ENCODE peak calls at places on chromosomes 13 and 19, in six cellular contexts. V is upper lobe of left lung, S is right lobe of liver, P is cardiac fibroblast, R is GM06990, T is mucosa of descending colon. F is an unnamed sample.

GRCh38 chr19:18605196-18605545 is 1.4 kb downstream of the CRLF1 start:
- DNase-seq in P (no peak), R (no peak), T (no peak), S (no peak), V (no peak), F (no peak)

GRCh38 chr19:6729573-6730152 is 7.7 kb downstream of the GPR108 start:
- DNase-seq in T (no peak), R (no peak), P (no peak), V (no peak), S (peak; percentile 76), F (no peak)

GRCh38 chr13:41019027-41019487 is at the start of gene ELF1:
- DNase-seq in R (peak; percentile 80), P (peak; percentile 57), T (peak; percentile 83), V (peak; percentile 81), S (no peak), F (peak; percentile 83)

GRCh38 chr13:85148009-85148408 is 651.2 kb downstream of the SLITRK6 start:
- DNase-seq in V (no peak), T (no peak), R (no peak), P (peak; percentile 3), S (no peak), F (no peak)

GRCh38 chr19:8531470-8531869 is 17.5 kb upstream of the ZNF414 start:
- DNase-seq in T (no peak), P (no peak), R (no peak), S (no peak), V (no peak), F (no peak)

GRCh38 chr19:30046522-30046921 is 104.5 kb downstream of the URI1 start:
- DNase-seq in P (no peak), S (no peak), T (no peak), R (peak; percentile 64), V (no peak), F (no peak)

GRCh38 chr13:32409561-32410440 is 18.1 kb downstream of the N4BP2L1 start:
- DNase-seq in T (no peak), S (peak; percentile 85), V (no peak), P (peak; percentile 87), R (no peak), F (no peak)

GRCh38 chr13:50713849-50714248 is 129.6 kb downstream of the DLEU7 start:
- DNase-seq in S (no peak), P (peak; percentile 49), R (peak; percentile 13), T (peak; percentile 25), V (peak; percentile 50), F (peak; percentile 79)

GRCh38 chr13:31236211-31236786 is 36.5 kb downstream of the B3GLCT start:
- DNase-seq in P (peak; percentile 73), V (no peak), S (no peak), T (peak; percentile 68), R (no peak), F (no peak)

GRCh38 chr19:50428768-50429463 is 3.8 kb upstream of the MYBPC2 start:
- DNase-seq in P (no peak), S (no peak), V (no peak), R (no peak), T (no peak), F (no peak)

GRCh38 chr19:51019544-51019925 is at the start of gene KLK10:
- DNase-seq in T (no peak), S (no peak), R (no peak), V (peak; percentile 32), P (no peak), F (no peak)

GRCh38 chr19:58387338-58388174 is 487 bp downstream of the RPS5 start:
- DNase-seq in P (no peak), T (no peak), V (no peak), R (no peak), S (no peak), F (peak; percentile 56)

GRCh38 chr13:110455941-110456340 is 105.6 kb downstream of the RAB20 start:
- DNase-seq in S (peak; percentile 86), V (peak; percentile 91), T (peak; percentile 91), P (peak; percentile 82), R (peak; percentile 64), F (peak; percentile 94)

GRCh38 chr13:102400619-102401125 is 1.2 kb downstream of the FGF14 start:
- DNase-seq in R (peak; percentile 9), P (no peak), T (no peak), S (peak; percentile 48), V (no peak), F (peak; percentile 69)

GRCh38 chr13:66323695-66324094 is 906.4 kb downstream of the PCDH9 start:
- DNase-seq in S (no peak), T (no peak), P (peak; percentile 24), R (no peak), V (no peak), F (no peak)

DNA sequence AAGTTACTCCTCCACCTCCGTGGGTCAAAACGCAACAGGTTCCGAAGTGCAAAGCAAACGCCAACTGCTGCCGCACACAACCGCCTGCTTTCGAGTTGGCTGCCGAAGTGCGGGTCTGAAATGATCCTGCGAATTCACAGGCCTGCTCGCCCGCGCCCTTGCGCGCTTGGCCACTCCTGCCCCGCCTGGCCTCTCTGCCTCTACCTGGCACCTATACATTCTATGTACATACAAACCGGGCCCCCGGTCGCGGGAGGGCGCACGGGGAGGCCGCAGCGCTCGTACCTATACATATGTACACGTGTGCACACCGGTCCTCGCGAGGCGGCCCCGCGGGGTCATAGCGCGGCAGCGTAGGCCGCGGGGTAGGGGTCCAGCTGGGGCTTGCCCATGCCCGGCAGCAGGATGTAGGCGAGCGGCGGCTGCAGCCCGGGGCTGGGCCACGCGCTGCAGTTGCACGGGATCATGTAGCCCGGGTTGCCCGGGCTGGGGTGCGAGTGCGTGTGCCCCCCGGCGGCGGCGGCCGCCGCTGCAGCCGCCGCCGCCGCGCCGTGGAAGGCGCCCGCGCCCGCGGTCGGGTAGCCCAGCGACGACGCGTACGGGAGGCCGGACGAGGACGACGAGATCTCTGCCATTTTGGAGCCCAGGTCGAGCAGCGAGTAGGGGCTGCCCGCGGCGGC is 1.3 kb downstream of the SOX21 start:
- DNase-seq in S (no peak), R (no peak), V (no peak), P (peak; percentile 5), T (peak; percentile 6), F (peak; percentile 71)
- TF ChIP-seq CTCF in S (no peak), R (no peak), V (no peak), P (no peak), T (no peak), F (no peak)

DNA sequence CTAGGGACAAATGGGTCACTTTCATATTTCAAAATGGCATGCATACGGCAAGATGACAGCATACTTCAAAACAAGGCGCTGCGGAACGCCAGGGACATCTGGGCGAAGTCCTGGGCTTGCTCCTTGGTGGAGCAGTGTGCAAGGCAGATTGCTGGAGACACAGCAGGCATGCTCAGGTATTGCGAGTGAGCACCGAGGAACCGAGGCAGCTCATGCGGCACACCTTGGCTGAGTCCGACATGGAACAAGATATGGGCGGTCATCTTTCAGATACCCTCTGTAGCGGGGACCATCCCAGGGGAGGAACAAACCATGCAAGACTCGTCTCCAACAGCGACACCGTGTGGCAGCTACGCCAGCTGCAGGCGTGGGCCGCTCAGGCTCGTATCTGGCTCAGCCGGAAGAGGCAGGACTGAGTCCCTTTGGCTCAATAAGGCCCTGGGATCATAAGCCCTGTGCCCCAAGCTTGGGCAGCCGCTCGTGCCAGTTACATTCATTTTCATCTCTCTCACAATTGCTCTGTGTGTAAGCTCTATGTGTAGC is 112.4 kb downstream of the NUFIP1 start:
- DNase-seq in R (no peak), T (no peak), V (no peak), P (no peak), S (no peak), F (no peak)
- TF ChIP-seq CTCF in R (peak; percentile 39), T (no peak), V (no peak), P (peak; percentile 50), S (no peak), F (no peak)

GRCh38 chr13:46126074-46126473 is 21.2 kb upstream of the CPB2 start:
- DNase-seq in V (no peak), S (no peak), R (no peak), T (no peak), P (no peak), F (no peak)

GRCh38 chr13:46124967-46125933 is 20.4 kb upstream of the CPB2 start:
- DNase-seq in S (no peak), T (no peak), R (no peak), P (peak; percentile 5), V (no peak), F (no peak)

GRCh38 chr13:46127336-46128023 is 22.6 kb upstream of the CPB2 start:
- DNase-seq in V (no peak), S (no peak), R (no peak), P (no peak), T (no peak), F (no peak)

GRCh38 chr13:46124531-46124966 is 19.7 kb upstream of the CPB2 start:
- DNase-seq in R (peak; percentile 62), P (no peak), V (peak; percentile 39), T (no peak), S (no peak), F (peak; percentile 84)

DNA sequence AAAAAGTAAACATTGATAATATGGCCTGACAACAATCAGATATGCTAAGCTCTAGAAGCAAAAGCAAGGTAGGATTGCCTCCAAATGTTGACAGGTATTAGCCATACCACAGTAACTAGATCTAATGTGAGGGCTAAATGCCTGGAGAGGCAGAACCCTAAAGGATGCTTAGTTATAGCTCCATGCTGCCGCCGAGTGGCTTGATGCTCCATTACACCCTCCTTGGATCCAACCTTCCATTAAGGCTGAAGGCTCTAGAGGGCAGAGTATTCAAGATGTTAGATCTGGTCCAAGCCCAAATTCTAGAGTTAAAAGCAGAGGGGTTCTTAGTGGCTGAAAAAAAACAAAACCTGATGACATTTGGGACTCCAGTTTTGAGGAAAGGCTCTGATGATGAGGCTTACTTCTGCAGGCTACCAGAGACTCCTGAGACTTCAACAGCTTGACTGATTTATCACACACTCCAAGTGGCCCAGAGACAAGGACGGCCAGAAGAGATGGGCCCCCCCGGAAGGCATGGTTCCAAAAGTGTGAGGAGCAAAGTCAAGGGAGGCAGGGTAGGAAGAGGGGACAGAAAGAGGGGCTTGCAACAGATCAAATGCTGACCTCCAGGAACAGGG is 21.8 kb upstream of the CPB2 start:
- DNase-seq in S (peak; percentile 81), V (peak; percentile 80), T (peak; percentile 68), R (peak; percentile 30), P (peak; percentile 83), F (peak; percentile 85)
- TF ChIP-seq CTCF in S (peak; percentile 94), V (peak; percentile 72), T (peak; percentile 28), R (peak; percentile 83), P (peak; percentile 98), F (peak; percentile 78)

GRCh38 chr13:112917056-112917664 is 51.9 kb upstream of the MCF2L start:
- DNase-seq in S (no peak), R (no peak), T (no peak), V (no peak), P (no peak), F (no peak)

GRCh38 chr13:112917731-112918130 is 51.3 kb upstream of the MCF2L start:
- DNase-seq in P (no peak), T (no peak), V (no peak), R (no peak), S (no peak), F (no peak)

GRCh38 chr13:112918746-112919145 is 50.3 kb upstream of the MCF2L start:
- DNase-seq in V (no peak), T (no peak), P (no peak), R (no peak), S (no peak), F (no peak)

GRCh38 chr13:112912726-112913440 is 56.1 kb upstream of the MCF2L start:
- DNase-seq in T (no peak), V (no peak), S (no peak), P (no peak), R (no peak), F (no peak)

DNA sequence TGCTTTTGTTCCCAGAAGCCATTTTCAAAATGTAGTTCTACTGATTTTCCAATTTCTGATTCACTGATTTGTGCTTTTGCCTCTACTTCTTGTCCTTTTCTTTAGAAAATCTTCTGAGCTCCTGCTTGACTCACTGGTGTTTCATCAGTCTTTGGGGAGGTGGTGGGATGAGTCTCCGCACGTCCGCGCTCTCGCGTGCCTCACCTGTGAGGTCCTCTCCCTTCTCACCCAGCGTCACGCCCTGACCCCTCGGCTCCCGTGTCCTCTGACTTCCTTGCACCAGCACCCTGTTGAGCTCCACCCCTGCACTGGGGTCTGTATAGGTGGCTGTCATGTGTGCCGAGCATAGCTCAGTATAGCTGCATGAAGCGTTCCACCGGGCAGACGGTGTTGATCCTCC is 52.7 kb upstream of the MCF2L start:
- DNase-seq in T (no peak), V (no peak), S (no peak), R (no peak), P (no peak), F (no peak)
- TF ChIP-seq CTCF in T (no peak), V (no peak), S (no peak), R (no peak), P (no peak), F (no peak)

F was measured in spleen.